ENCODE peak calls at places on chromosomes 16 and 17, in four cellular contexts. V is suprapubic skin, H is mammary epithelial cell, J is cardiac muscle cell. W is an unnamed sample.

GRCh38 chr16:15963307-15963910 is 14.0 kb downstream of the ABCC1 start:
- DNase-seq in V (no peak), H (no peak), J (no peak), W (no peak)

GRCh38 chr16:17476414-17477259 is 5.9 kb upstream of the XYLT1 start:
- DNase-seq in H (peak; percentile 36), V (no peak), J (peak; percentile 61), W (peak; percentile 39)

GRCh38 chr17:17696871-17697633 is 15.8 kb downstream of the RAI1 start:
- DNase-seq in J (no peak), H (no peak), V (no peak), W (no peak)

GRCh38 chr17:28526381-28526780 is 20.2 kb downstream of the FOXN1 start:
- DNase-seq in V (no peak), H (no peak), J (no peak), W (no peak)

GRCh38 chr17:49851387-49852291 is 3.8 kb upstream of the TAC4 start:
- DNase-seq in H (no peak), V (peak; percentile 84), J (peak; percentile 86), W (peak; percentile 34)

GRCh38 chr16:11472851-11473250 is 113.9 kb downstream of the LITAF start:
- DNase-seq in H (no peak), J (no peak), V (no peak), W (no peak)

GRCh38 chr17:48909796-48910195 is 1.6 kb downstream of the UBE2Z start:
- DNase-seq in J (no peak), V (no peak), H (peak; percentile 56), W (no peak)

GRCh38 chr16:48542020-48542473 is 67.9 kb downstream of the N4BP1 start:
- DNase-seq in H (peak; percentile 46), J (peak; percentile 75), V (peak; percentile 76), W (peak; percentile 91)

GRCh38 chr16:84795338-84796053 is 24.3 kb upstream of the CRISPLD2 start:
- DNase-seq in V (peak; percentile 81), H (no peak), J (peak; percentile 97), W (peak; percentile 94)

GRCh38 chr17:82350182-82351030 is 8.6 kb upstream of the TEX19 start:
- DNase-seq in H (no peak), V (no peak), J (no peak), W (no peak)
- TF ChIP-seq CTCF in H (no peak), V (no peak), J (no peak), W (no peak)

GRCh38 chr17:45264430-45264829 is 2.5 kb upstream of the SPATA32 start:
- DNase-seq in H (no peak), J (no peak), V (peak; percentile 51), W (no peak)

GRCh38 chr17:45263477-45263860 is 1.6 kb upstream of the SPATA32 start:
- DNase-seq in J (no peak), H (no peak), V (peak; percentile 55), W (no peak)

GRCh38 chr17:45261577-45262515 is at the start of gene SPATA32:
- DNase-seq in V (no peak), J (peak; percentile 43), H (no peak), W (no peak)

GRCh38 chr17:45264988-45265387 is 3.1 kb upstream of the SPATA32 start:
- DNase-seq in H (no peak), J (no peak), V (peak; percentile 44), W (no peak)

DNA sequence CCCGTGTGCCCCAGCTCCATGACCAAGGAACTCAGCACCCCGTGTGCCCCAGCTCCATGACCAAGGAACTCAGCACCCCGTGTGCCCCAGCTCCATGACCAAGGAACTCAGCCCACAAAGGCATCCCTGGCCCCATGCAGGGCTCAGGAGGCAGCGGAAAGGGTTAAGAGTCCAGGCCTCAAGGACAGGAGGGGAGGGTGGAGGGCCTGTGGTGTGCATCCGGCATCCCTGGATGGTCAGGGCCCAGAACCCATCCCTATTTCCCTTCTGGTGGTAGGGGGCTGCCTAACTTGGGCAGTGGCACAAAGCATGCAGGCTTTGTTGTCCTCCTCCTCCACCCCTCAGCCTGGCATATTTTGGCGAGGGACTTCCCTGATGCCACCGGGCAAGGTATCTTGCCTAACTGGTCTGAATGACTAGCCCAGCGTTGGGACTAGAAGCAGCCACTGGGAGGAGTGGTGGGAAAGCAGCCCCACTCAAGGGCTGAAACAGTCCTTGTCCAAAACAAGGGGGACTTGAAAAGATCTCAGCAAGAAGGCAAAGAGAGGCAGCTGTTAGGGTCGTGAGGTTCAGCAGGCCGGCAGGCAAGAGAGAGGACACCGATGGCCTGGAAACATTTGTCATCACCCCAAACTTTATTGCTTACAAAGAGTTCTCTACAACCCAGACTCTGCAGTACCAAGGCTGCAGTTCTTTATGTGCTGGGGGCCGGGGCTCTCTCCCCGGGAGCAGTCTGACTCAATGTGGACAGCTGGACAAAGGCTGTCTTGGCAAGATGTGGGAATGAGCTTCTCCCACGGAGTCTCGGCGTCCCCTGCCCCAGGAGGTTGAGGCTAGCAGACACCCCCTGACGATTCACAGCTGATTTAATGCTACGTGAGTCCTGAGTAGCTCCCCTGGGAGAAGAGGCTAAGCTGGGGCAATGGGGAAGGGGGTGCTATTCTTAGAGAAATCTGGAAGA is 902 bp upstream of the SPATA32 start:
- DNase-seq in J (peak; percentile 65), H (no peak), V (peak; percentile 65), W (no peak)
- TF ChIP-seq CTCF in J (peak; percentile 16), H (peak; percentile 20), V (no peak), W (no peak)

GRCh38 chr16:2487903-2488531 is 13.1 kb downstream of the TBC1D24 start:
- DNase-seq in J (no peak), H (no peak), V (no peak), W (no peak)
- TF ChIP-seq CTCF in J (no peak), H (no peak), V (no peak), W (no peak)

GRCh38 chr16:2856686-2857450 is 1.1 kb downstream of the PRSS22 start:
- DNase-seq in J (no peak), H (no peak), V (no peak), W (no peak)

GRCh38 chr16:2856061-2856670 is 1.8 kb downstream of the PRSS22 start:
- DNase-seq in J (no peak), V (no peak), H (peak; percentile 25), W (no peak)

GRCh38 chr16:2854700-2855309 is 3.2 kb downstream of the PRSS22 start:
- DNase-seq in J (no peak), H (no peak), V (no peak), W (no peak)

GRCh38 chr16:2853531-2854073 is 4.4 kb downstream of the PRSS22 start:
- DNase-seq in J (no peak), H (no peak), V (no peak), W (no peak)

GRCh38 chr16:2855536-2855935 is 2.4 kb downstream of the PRSS22 start:
- DNase-seq in V (no peak), H (no peak), J (no peak), W (no peak)
- TF ChIP-seq CTCF in V (no peak), H (no peak), J (no peak), W (no peak)

GRCh38 chr16:66945939-66946338 is 10.6 kb downstream of the CES2 start:
- DNase-seq in J (no peak), H (no peak), V (no peak), W (no peak)

GRCh38 chr16:66948034-66948821 is 12.8 kb upstream of the CES3 start:
- DNase-seq in J (no peak), V (peak; percentile 68), H (peak; percentile 68), W (no peak)

GRCh38 chr16:66946974-66947301 is 11.6 kb downstream of the CES2 start:
- DNase-seq in H (no peak), V (no peak), J (no peak), W (no peak)

GRCh38 chr16:66946541-66946940 is 11.2 kb downstream of the CES2 start:
- DNase-seq in V (no peak), J (no peak), H (no peak), W (no peak)

GRCh38 chr16:66947302-66948033 is 12.2 kb downstream of the CES2 start:
- DNase-seq in J (peak; percentile 86), H (peak; percentile 78), V (peak; percentile 89), W (peak; percentile 95)
- TF ChIP-seq CTCF in J (peak; percentile 86), H (peak; percentile 84), V (peak; percentile 91), W (peak; percentile 66)

GRCh38 chr17:81860756-81861568 is 627 bp upstream of the P4HB start:
- DNase-seq in V (peak; percentile 100), H (peak; percentile 100), J (peak; percentile 100), W (peak; percentile 99)
- TF ChIP-seq CTCF in V (no peak), H (no peak), J (no peak), W (no peak)

DNA sequence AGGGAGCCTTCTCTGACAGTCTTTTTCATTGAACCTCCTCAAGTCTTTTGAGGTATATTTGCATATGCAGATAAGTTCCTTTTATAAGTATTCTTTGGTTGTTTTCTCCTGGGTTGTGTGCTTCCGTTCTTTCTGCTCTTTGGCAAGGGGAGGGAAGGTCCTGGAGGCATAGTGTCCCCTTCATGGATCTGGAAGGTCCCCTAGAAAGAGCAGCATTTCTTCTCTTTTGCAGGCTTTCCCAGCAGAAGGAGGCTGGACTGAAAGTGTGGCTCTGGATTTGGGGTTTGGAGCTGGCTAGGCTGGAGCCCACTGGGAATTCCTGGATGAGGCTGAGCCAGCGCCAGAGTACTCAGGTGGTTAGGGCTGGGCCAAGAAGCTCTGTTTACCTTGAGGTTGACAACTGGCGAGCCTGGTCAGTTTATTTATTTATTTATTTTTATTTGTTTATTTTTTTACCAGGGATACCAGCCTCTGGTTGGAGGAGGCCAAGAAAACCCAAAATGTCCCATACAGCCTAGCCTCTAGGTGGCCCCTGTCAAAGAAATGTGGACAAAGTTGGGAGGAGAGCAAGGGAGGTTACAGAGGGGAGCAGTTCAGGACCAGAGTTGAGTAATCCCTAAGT is 5.4 kb upstream of the TOP2A start:
- DNase-seq in J (no peak), V (no peak), H (no peak), W (peak; percentile 74)
- TF ChIP-seq CTCF in J (no peak), V (no peak), H (no peak), W (no peak)

W was measured in lower leg skin.